ENCODE peak calls at places on chromosomes 13 and 19, in ten cellular contexts. U is ureter; J is HT1080; P is fibroblast of lung; N is stimulated activated CD4-positive, alpha-beta T cell treated with anti-CD3 and anti-CD28 coated beads, TNF-alpha, amount 100 ng/mL, for 1 hour; H is LHCN-M2; S is GM13976; A is AG20443; E is CD8-positive, alpha-beta memory T cell; Y is nephron progenitor cell. B is an unnamed sample.

GRCh38 chr19:29620931-29621351 is 14.9 kb downstream of the POP4 start:
- DNase-seq in U (no peak), J (no peak), P (no peak), N (no peak), H (no peak), S (no peak), A (no peak), E (peak), Y (no peak), B (no peak)

GRCh38 chr19:4807188-4807587 is 15.7 kb downstream of the FEM1A start:
- DNase-seq in U (no peak), J (no peak), P (no peak), N (no peak), H (no peak), S (no peak), A (no peak), E (no peak), Y (no peak), B (no peak)

GRCh38 chr13:105972306-105972721 is 563.1 kb downstream of the EFNB2 start:
- DNase-seq in U (no peak), J (no peak), P (no peak), N (no peak), H (no peak), S (no peak), A (no peak), E (no peak), Y (no peak), B (no peak)

GRCh38 chr19:752652-753517 is 2.0 kb downstream of the MISP start:
- DNase-seq in U (peak), J (peak), P (peak), N (no peak), H (peak), S (no peak), A (peak), E (no peak), Y (peak), B (peak)

GRCh38 chr13:71149498-71150363 is 717.3 kb downstream of the DACH1 start:
- DNase-seq in U (no peak), J (no peak), P (no peak), N (no peak), H (no peak), S (no peak), A (no peak), E (no peak), Y (no peak), B (no peak)

GRCh38 chr13:30608364-30608763 is 9.4 kb upstream of the USPL1 start:
- DNase-seq in U (no peak), J (no peak), P (peak), N (no peak), H (no peak), S (no peak), A (no peak), E (no peak), Y (no peak), B (no peak)

GRCh38 chr19:1234041-1234669 is 3.6 kb downstream of the CBARP start:
- DNase-seq in U (no peak), J (no peak), P (no peak), N (no peak), H (no peak), S (no peak), A (no peak), E (no peak), Y (no peak), B (no peak)

GRCh38 chr13:110113284-110113764 is 193.6 kb downstream of the COL4A1 start:
- DNase-seq in U (no peak), J (peak), P (no peak), N (no peak), H (peak), S (no peak), A (peak), E (no peak), Y (no peak), B (no peak)

GRCh38 chr19:45574526-45574925 is 10.1 kb downstream of the OPA3 start:
- DNase-seq in U (no peak), J (no peak), P (no peak), N (no peak), H (no peak), S (no peak), A (no peak), E (no peak), Y (no peak), B (no peak)

GRCh38 chr19:1253514-1254080 is 5.2 kb downstream of the MIDN start:
- DNase-seq in U (no peak), J (no peak), P (no peak), N (no peak), H (no peak), S (no peak), A (peak), E (no peak), Y (no peak), B (no peak)

GRCh38 chr19:12828494-12828893 is 5.9 kb downstream of the RTBDN start:
- DNase-seq in U (no peak), J (no peak), P (peak), N (no peak), H (no peak), S (peak), A (peak), E (no peak), Y (peak), B (no peak)

GRCh38 chr13:94233831-94234230 is 245.7 kb downstream of the DCT start:
- DNase-seq in U (no peak), J (no peak), P (no peak), N (no peak), H (no peak), S (no peak), A (no peak), E (no peak), Y (no peak), B (no peak)

GRCh38 chr13:88717946-88718345 is 1046.8 kb downstream of the SLITRK5 start:
- DNase-seq in U (no peak), J (no peak), P (no peak), N (no peak), H (no peak), S (no peak), A (no peak), E (no peak), Y (no peak), B (peak)

B was measured in aorta.